ENCODE peak calls at places on chromosomes 2 and 18, in nine cellular contexts. M, Z, N, S, I, E, L, C and A are unnamed samples.

GRCh38 chr2:219001577-219002394 is 8.6 kb upstream of the CRYBA2 start:
- DNase-seq in M (no peak), Z (no peak), N (no peak), S (no peak), I (peak), E (no peak), L (peak), C (no peak), A (no peak)

GRCh38 chr2:215370116-215370965 is 58.5 kb downstream of the ATIC start:
- DNase-seq in M (no peak), Z (no peak), N (no peak), S (peak), I (no peak), E (no peak), L (no peak), C (peak), A (no peak)

GRCh38 chr2:127226520-127227263 is 6.6 kb upstream of the CYP27C1 start:
- DNase-seq in M (peak), Z (no peak), N (no peak), S (peak), I (no peak), E (no peak), L (peak), C (peak), A (peak)

GRCh38 chr2:112582314-112582746 is 2.1 kb upstream of the CHCHD5 start:
- DNase-seq in M (no peak), Z (no peak), N (peak), S (peak), I (peak), E (no peak), L (no peak), C (peak), A (no peak)

GRCh38 chr2:182372661-182373060 is 54.2 kb downstream of the PDE1A start:
- DNase-seq in M (no peak), Z (no peak), N (peak), S (peak), I (no peak), E (peak), L (no peak), C (peak), A (no peak)

GRCh38 chr2:227821043-227821942 is 7.7 kb downstream of the CCL20 start:
- DNase-seq in M (no peak), Z (no peak), N (no peak), S (no peak), I (no peak), E (no peak), L (no peak), C (no peak), A (no peak)

GRCh38 chr2:106161938-106162814 is 31.9 kb downstream of the UXS1 start:
- DNase-seq in M (no peak), Z (peak), N (no peak), S (peak), I (no peak), E (no peak), L (no peak), C (peak), A (no peak)

GRCh38 chr2:68766378-68766845 is 31.8 kb downstream of the ARHGAP25 start:
- DNase-seq in M (no peak), Z (no peak), N (peak), S (peak), I (no peak), E (peak), L (no peak), C (peak), A (no peak)

GRCh38 chr2:100880730-100881129 is 60.8 kb downstream of the NPAS2 start:
- DNase-seq in M (no peak), Z (no peak), N (no peak), S (peak), I (no peak), E (no peak), L (no peak), C (peak), A (no peak)

GRCh38 chr2:8477511-8478132 is 204.2 kb upstream of the ID2 start:
- DNase-seq in M (peak), Z (no peak), N (no peak), S (no peak), I (no peak), E (peak), L (no peak), C (no peak), A (peak)

GRCh38 chr2:15871239-15871783 is 69.0 kb upstream of the MYCN start:
- DNase-seq in M (no peak), Z (no peak), N (no peak), S (no peak), I (no peak), E (no peak), L (no peak), C (no peak), A (no peak)

DNA sequence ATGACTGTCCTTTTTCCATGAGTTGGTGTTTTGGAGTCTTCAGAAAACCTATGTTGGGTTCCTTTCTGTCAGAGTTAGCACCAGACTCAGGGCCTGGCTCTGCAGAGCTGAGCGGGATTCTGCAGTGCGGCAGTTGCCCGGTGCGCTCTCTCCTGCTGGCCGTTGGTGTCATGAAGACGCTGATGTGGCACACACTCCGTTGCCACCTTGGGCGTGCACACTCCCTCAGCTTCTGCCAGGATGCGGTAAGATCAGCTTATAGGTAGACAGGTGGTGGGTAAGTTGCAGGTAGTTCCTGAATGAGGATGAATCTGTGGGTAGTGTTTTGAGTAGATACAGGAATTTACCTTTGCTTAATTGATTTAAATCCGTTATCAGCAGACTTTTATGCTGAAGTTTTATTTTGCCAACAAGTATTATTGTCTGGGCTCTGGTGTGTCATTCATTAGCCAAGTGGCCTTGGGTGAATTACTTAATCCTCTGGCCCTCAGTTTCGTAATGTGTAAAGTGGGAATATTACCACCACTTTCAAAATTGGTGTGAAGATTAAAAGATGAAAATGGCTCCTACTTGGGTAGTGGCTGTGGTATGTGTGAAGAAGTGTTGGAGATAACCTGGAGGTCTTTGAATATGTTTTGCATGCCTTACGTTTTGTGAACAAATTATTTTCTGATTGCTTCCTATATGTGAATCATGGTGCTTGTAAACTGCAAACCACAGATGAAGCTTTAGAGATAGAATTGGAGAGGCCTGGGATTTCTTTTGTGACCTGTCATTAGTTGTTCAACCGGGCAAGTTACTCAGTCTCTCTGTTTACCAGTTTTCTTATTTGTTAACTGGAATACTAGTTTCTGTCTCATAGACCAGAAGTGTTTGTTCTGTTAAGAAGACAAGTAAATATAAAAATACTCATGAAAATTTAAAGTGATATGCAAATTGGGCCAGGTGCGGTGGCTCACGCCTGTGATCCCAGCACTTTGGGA is 27.0 kb downstream of the DGKD start:
- DNase-seq in M (no peak), Z (no peak), N (no peak), S (no peak), I (no peak), E (no peak), L (peak), C (no peak), A (no peak)
- H3K4me3 ChIP-seq in M (no peak), Z (no peak), N (no peak), S (no peak), I (no peak), E (no peak), L (no peak), C (no peak), A (peak)

DNA sequence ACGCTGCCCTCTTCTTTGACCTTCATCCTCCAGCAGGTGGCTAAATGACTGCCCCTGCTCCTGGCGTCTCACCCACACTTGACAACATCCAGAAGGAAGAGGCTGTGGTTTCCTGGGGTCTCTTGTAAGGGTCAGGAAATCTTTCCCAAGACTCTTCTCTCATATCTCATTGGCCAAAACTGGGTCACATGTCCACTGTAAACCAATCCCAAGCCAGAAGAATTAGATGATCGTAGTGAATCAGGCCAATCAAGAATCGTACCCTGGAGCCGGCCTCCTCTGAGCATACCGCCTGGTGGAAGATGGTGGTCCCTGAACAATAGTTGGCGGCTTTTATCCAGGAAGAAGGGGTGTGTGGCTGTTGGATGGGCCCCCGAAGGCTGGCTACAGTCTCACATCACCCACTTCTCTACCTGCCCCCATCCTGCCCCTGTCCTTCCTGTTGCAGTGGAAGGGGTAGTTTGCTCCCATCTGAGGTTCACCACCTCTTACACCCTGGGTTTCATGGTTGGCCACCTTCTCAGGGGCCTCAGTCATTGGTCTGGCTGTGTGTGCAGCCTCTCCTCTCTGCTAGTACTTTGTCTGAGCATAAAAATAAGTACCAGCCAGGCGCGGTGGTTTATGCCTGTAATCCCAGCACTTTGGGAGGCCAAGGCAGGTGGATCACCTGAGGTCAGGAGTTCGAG is 3.8 kb downstream of the SAG start:
- DNase-seq in M (no peak), Z (no peak), N (no peak), S (no peak), I (no peak), E (no peak), L (no peak), C (no peak), A (no peak)
- TF ChIP-seq CTCF in M (no peak), Z (no peak), N (no peak), S (no peak), I (no peak), E (no peak), L (no peak), C (no peak), A (no peak)

DNA sequence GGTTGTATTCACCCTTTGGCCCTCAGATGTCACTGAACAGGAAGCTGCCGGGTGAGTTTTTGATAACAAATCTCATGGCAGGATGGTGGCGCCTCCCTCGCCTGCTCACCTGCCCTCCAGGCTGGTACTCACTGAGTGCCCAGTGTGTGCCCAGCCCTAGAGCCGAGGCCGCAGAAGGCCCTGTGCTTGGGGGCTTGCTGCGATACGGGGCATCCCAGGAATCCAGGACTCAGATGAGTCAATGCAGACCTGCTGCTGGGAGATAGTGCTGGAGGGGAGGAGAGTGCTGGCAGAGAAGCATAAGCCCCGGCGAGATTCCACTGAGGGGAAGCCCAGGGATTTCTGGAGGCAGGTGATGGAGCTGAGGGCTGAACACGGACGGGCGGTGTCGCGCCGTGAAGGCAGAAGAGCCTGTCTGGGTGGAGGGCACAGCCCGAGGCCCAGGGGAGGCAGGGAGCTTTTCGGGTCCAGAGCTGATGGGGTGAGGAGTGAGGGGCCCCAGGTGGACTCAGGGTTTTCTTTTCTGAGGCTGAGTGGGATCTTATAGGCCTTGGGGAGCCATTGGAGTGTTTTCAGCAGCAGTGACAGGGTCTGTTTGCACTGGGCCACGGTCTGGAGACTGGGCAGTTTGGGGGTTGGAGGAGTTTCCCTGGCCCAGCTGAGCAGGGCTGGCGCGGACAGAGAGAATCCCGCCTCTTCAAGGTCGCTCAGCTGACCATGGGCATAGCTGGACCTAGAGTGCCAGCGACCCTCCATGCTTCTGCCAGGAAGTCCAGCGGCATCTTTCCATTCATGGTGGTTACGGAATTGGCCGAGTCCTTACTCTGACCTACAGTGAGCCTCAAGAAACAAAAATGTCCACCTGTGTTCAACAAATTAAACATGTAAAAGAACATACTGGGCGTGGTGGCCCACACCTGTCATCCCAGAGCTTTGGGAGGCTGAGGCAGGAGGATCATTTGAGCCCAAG is 35.5 kb downstream of the LDLRAD4 start:
- DNase-seq in M (no peak), Z (no peak), N (no peak), S (no peak), I (no peak), E (peak), L (peak), C (no peak), A (no peak)
- H3K4me3 ChIP-seq in M (no peak), Z (no peak), N (no peak), S (no peak), I (no peak), E (no peak), L (no peak), C (no peak), A (no peak)

GRCh38 chr2:20677301-20678176 is 10.6 kb downstream of the GDF7 start:
- DNase-seq in M (no peak), Z (no peak), N (no peak), S (no peak), I (peak), E (no peak), L (peak), C (no peak), A (no peak)
- TF ChIP-seq CTCF in M (peak), Z (no peak), N (no peak), S (no peak), I (peak), E (no peak), L (peak), C (peak), A (peak)

GRCh38 chr18:78431606-78432005 is 548.0 kb upstream of the SALL3 start:
- DNase-seq in M (no peak), Z (no peak), N (no peak), S (no peak), I (no peak), E (no peak), L (no peak), C (no peak), A (no peak)

GRCh38 chr18:78427081-78427480 is 552.5 kb upstream of the SALL3 start:
- DNase-seq in M (no peak), Z (no peak), N (no peak), S (no peak), I (no peak), E (no peak), L (no peak), C (no peak), A (no peak)

GRCh38 chr18:78430171-78430857 is 549.3 kb upstream of the SALL3 start:
- DNase-seq in M (no peak), Z (no peak), N (no peak), S (no peak), I (no peak), E (no peak), L (no peak), C (no peak), A (no peak)

GRCh38 chr18:78423776-78424175 is 555.8 kb upstream of the SALL3 start:
- DNase-seq in M (no peak), Z (no peak), N (no peak), S (no peak), I (no peak), E (no peak), L (no peak), C (no peak), A (no peak)

DNA sequence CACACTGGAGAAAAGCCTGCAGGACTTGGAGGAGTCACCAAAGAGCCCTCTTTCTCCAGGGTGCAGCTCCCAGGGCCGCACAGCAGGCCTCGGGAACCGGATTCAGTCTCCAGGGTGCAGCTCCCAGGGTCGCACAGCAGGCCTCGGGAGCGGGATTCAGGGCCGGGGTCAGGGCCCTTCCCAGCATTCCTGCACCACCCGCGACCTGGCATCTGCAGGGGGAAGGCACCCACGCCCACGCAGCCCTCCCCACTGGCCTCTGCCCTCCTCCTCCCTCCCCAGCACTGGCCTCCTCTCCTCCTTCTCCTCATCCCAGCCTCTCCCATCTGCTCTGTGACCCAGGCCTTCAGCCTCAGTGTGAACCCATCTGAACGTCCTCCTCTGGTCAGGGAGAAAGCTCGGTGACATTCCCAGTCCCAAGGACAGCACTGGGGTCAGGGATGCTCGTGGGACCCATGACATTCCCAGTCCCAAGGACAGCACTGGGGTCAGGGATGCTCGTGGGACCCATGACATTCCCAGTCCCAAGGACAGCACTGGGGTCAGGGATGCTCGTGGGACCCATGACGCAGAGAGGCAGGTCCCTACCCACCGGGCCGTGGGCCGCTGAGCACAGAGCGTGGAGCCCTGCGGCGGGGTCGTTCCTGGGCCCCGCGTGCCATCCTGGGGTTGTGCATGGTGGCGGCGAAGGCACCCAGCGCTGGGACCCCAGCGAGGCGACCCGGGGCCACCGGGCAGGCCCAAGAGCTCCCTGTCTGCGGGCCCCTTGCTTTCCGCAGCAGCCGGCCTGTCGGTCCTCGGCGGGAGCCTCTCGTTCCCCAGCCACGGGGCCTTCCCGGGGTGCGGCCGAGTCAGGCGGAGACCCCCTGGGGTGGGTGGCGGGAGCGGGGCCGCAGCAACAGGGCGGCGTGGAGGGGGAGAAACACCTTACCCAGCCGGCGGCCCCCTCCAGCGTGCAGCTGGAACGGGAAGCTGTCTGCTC is 550.2 kb upstream of the SALL3 start:
- DNase-seq in M (no peak), Z (no peak), N (no peak), S (no peak), I (no peak), E (no peak), L (no peak), C (no peak), A (no peak)
- H3K4me3 ChIP-seq in M (no peak), Z (no peak), N (no peak), S (no peak), I (no peak), E (no peak), L (no peak), C (no peak), A (no peak)

DNA sequence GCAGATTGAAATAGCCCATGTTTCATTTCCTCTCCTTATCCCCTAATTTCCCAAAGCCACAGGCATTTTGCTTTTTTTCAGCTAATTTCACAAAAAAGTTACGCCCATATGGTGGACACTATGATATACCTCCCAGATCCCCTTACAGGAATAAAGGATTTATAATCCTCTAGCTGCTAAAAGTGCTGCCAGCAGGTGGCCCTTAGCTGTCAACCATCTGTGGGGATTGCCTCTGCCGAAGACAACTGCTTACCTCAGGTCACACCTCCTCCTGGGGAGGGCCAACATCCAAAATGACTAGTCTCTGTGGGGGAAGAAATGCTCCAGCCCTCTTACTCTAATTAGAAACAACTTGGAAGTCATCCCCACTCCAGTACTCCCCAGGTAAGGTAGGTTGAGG is 61.0 kb upstream of the EPB41L3 start:
- DNase-seq in M (no peak), Z (no peak), N (no peak), S (no peak), I (peak), E (no peak), L (no peak), C (no peak), A (no peak)
- TF ChIP-seq CTCF in M (no peak), Z (no peak), N (no peak), S (peak), I (peak), E (no peak), L (peak), C (no peak), A (no peak)

GRCh38 chr2:173402405-173402974 is 47.8 kb downstream of the CDCA7 start:
- DNase-seq in M (peak), Z (peak), N (peak), S (peak), I (peak), E (peak), L (peak), C (peak), A (peak)
- H3K4me3 ChIP-seq in M (no peak), Z (peak), N (no peak), S (peak), I (peak), E (no peak), L (peak), C (no peak), A (no peak)

GRCh38 chr2:235360446-235360845 is 133.4 kb upstream of the AGAP1 start:
- DNase-seq in M (no peak), Z (no peak), N (no peak), S (no peak), I (no peak), E (no peak), L (no peak), C (no peak), A (no peak)

GRCh38 chr2:235358981-235359471 is 134.8 kb upstream of the AGAP1 start:
- DNase-seq in M (no peak), Z (no peak), N (no peak), S (peak), I (no peak), E (no peak), L (no peak), C (no peak), A (no peak)

GRCh38 chr2:235352541-235352940 is 141.3 kb upstream of the AGAP1 start:
- DNase-seq in M (no peak), Z (no peak), N (no peak), S (no peak), I (no peak), E (no peak), L (no peak), C (no peak), A (no peak)

DNA sequence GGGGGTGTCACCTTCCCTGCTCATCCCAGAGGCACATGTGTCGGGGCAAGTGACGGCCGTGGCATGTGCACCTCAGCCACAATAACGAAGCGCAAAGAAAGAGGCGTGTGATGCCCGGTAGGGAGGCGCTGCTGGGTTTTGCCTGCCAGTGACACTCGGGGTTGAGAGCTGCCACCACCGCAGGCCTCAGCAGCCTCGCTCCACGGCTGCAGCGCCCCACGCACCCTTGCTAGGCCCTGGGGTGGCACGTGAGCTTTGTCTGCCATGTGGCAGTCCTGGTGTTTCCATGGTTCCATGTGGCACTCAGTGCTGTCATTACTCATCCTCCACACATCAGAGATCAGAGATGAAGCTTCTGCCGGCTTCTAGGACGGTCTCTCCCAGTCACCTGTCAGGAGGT is 136.0 kb upstream of the AGAP1 start:
- DNase-seq in M (no peak), Z (no peak), N (no peak), S (no peak), I (no peak), E (no peak), L (no peak), C (no peak), A (no peak)
- TF ChIP-seq CTCF in M (no peak), Z (no peak), N (no peak), S (no peak), I (no peak), E (no peak), L (no peak), C (no peak), A (no peak)